ENCODE peak calls at places on chromosomes 5 and 9, in five cellular contexts. O, D, X, W and F are unnamed samples. For H3K4me1, the result is how much of the 10 kb centered on the place peaks cover.

GRCh38 chr5:31962928-31963327 is 211.2 kb downstream of the GOLPH3 start:
- DNase-seq in X (no peak), W (no peak), D (peak), O (no peak), F (no peak)

GRCh38 chr5:96280946-96281393 is 152.1 kb downstream of the PCSK1 start:
- DNase-seq in O (no peak), X (no peak), W (no peak), D (no peak), F (no peak)

GRCh38 chr5:94140300-94140699 is 398.9 kb upstream of the POU5F2 start:
- DNase-seq in O (no peak), W (no peak), D (no peak), X (no peak), F (no peak)

GRCh38 chr5:180201051-180201987 is 7.7 kb downstream of the RASGEF1C start:
- DNase-seq in D (peak), W (peak), O (peak), X (peak), F (peak)

GRCh38 chr9:100598641-100599145 is 20.8 kb downstream of the CAVIN4 start:
- DNase-seq in X (peak), O (peak), W (peak), D (peak), F (peak)

GRCh38 chr9:127973169-127974001 is 7.4 kb downstream of the EEIG1 start:
- DNase-seq in X (no peak), W (no peak), D (no peak), O (no peak), F (no peak)

GRCh38 chr9:121440265-121440664 is 59.4 kb downstream of the GGTA1 start:
- DNase-seq in O (peak), X (peak), W (no peak), D (peak), F (peak)

GRCh38 chr5:152102057-152102456 is 177.4 kb upstream of the GLRA1 start:
- DNase-seq in O (no peak), D (no peak), W (no peak), X (no peak), F (no peak)

GRCh38 chr5:149383399-149383798 is 4.3 kb upstream of the IL17B start:
- DNase-seq in W (no peak), D (no peak), O (no peak), X (no peak), F (no peak)

GRCh38 chr9:113427629-113428028 is 17.1 kb downstream of the C9orf43 start:
- DNase-seq in O (no peak), W (no peak), X (no peak), D (no peak), F (no peak)

GRCh38 chr5:141234109-141234508 is 11.0 kb downstream of the PCDHB14 start:
- DNase-seq in W (no peak), O (no peak), X (no peak), D (peak), F (peak)

DNA sequence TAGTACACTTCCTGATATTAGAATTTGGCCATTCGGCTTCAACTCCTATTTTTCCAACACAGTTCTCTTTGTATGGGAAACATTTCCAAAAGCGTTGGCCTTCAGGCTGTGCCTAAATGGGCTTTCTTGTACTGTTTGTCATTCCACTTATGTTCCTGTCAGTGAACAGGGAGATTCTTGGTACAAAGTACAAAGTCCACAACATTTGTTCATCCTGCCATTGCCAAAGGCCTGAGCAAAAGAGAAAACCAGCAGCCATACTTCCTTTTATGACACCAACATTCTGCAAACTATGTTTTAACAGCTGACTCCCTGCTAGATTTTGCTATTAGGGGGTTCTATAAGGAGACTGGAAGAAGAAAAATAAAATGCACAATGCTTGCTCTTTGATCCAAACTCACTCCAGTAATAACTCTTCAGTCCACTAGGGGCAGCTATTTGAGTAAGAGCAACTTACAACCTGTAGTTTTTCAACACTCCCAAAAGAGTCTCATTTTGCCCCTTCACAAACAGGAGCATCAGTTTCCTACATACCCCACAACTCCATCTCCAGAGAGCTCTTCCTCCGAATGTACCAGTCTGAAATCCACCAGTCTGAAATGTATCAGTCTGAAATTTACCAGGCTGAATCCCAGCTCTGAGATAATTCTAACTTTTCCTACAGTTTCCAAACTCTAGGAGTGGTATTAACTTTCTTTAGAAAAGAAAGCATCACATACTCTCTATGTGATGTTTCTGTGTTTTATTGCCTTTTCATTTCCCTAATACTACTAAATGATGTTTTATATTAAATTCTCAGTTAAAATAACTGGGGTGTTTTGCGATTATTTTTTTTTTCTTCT is 693.8 kb downstream of the DNAH5 start:
- DNase-seq in W (no peak), O (peak), D (peak), X (peak), F (peak)
- TF ChIP-seq CTCF in W (peak), O (no peak), D (no peak), X (peak), F (peak)

GRCh38 chr5:88389248-88390006 is 120.8 kb upstream of the TMEM161B start:
- DNase-seq in D (no peak), O (no peak), X (no peak), W (no peak), F (no peak)

GRCh38 chr5:88391116-88391515 is 122.5 kb upstream of the TMEM161B start:
- DNase-seq in X (no peak), O (no peak), W (no peak), D (no peak), F (no peak)

GRCh38 chr5:88390007-88390385 is 121.4 kb upstream of the TMEM161B start:
- DNase-seq in W (no peak), D (no peak), X (no peak), O (no peak), F (no peak)

GRCh38 chr5:88384901-88385300 is 116.3 kb upstream of the TMEM161B start:
- DNase-seq in D (no peak), O (no peak), X (no peak), W (no peak), F (peak)

DNA sequence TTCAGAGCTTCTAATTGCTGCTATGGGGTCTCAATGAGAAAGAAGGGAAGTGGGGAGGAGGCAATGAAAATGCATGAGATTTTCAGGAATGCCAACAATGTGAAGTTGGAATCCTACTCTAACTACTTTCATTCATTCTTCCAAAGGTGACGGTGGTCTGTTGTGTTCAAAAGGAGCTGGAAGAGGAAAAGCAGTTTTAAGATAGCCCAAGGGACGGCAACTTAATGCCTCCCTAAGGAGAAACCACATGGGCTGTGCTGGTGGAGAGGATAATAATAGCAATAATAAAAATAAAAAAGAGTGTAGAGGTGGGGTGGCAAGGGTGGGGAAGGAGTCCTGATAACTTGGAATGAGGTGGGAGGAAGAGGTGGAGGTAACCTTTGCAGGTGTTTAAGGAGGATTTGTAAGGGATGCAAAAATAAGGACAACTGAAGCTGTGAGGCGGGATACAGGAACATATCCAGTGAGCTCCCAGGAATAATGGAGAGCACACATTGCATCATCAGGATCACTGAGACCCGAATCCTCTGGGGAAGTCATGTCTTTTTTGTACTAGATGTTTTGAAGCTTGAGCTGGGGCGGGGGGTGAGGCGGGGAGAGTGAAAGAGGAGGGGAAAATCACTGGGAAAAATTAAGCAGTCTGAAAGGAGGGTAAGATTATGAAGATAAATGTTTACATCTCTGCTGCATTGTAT is 120.0 kb upstream of the TMEM161B start:
- DNase-seq in O (no peak), D (no peak), W (peak), X (no peak), F (no peak)
- H3K4me1 ChIP-seq in O (under half), D (under half), W (under half), X (under half), F (under half)

DNA sequence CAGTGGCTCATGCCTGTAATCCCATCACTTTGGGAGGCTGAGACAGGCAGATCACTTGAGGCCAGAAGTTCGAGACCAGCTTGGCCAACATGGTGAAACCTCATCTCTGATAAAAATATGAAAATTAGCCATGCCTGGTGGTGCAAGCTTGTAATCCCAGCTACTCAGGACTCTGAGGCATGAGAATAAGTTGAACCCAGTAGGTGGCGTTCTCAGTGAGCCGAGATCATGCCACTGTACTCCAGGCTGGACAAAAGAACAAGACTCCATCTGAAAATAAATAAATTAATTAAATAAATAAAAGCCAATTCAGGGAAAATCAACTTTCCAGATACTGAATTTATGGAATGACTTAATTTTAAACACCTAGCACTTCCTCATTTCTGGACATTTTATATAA is 1722.1 kb downstream of the MAT2B start:
- DNase-seq in W (no peak), D (no peak), X (peak), O (no peak), F (no peak)
- TF ChIP-seq JUN in W (no peak), D (no peak), X (no peak), O (no peak), F (no peak)

GRCh38 chr5:45741110-45741509 is 44.9 kb upstream of the HCN1 start:
- DNase-seq in O (no peak), D (no peak), X (no peak), W (no peak), F (no peak)
- TF ChIP-seq CTCF in O (no peak), D (no peak), X (no peak), W (no peak), F (no peak)

GRCh38 chr5:150630016-150630415 is 10.4 kb upstream of the SYNPO start:
- DNase-seq in X (no peak), O (no peak), D (no peak), W (no peak), F (no peak)

GRCh38 chr5:150632305-150633160 is 7.9 kb upstream of the SYNPO start:
- DNase-seq in W (no peak), O (no peak), X (peak), D (no peak), F (peak)

GRCh38 chr5:150633424-150633823 is 7.0 kb upstream of the SYNPO start:
- DNase-seq in D (no peak), O (no peak), X (no peak), W (no peak), F (no peak)

GRCh38 chr5:150630459-150631325 is 9.8 kb upstream of the SYNPO start:
- DNase-seq in W (no peak), X (no peak), O (no peak), D (no peak), F (no peak)

DNA sequence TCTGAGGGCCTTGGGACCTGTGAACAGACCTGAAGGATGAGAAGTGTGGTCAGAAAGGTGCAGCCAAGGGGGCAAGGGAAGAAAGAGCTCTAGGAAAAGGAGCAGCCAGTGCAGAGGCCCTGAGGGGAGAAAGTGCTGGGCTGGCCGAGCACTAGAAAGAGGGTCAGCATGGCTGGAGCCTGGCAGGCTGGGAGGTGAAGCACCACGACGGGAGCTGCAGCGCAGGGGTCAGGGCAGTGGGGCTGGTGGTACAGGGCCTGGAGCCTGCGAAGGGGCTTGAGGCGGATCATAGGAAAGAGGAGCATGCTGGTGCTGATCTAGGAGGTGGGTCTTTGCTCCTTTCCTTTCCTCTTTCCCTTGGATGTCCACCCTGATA is 9.1 kb upstream of the SYNPO start:
- DNase-seq in X (no peak), D (no peak), W (no peak), O (no peak), F (no peak)
- H3K4me1 ChIP-seq in X (half or more), D (under half), W (under half), O (under half), F (under half)